ENCODE peak calls at places on chromosome 10, in five cellular contexts. O is spleen, B is K562, V is H1, W is ovary. K is an unnamed sample.

GRCh38 chr10:129768437-129769355 is 195.4 kb downstream of the EBF3 start:
- DNase-seq in O (peak), B (no peak), V (peak), W (no peak), K (no peak)

GRCh38 chr10:84574101-84574500 is 245.7 kb downstream of the CCSER2 start:
- DNase-seq in O (no peak), B (no peak), V (no peak), W (no peak), K (no peak)

GRCh38 chr10:110446954-110447608 is 50.6 kb upstream of the DUSP5 start:
- DNase-seq in O (peak), B (peak), V (no peak), W (no peak), K (no peak)

GRCh38 chr10:94878649-94879048 is 59.8 kb upstream of the CYP2C9 start:
- DNase-seq in O (no peak), B (no peak), V (no peak), W (no peak), K (no peak)

GRCh38 chr10:103545771-103546281 is 52.3 kb downstream of the NEURL1 start:
- DNase-seq in O (peak), B (no peak), V (no peak), W (no peak), K (no peak)

GRCh38 chr10:119849031-119849789 is 23.4 kb downstream of the MCMBP start:
- DNase-seq in O (no peak), B (no peak), V (no peak), W (no peak), K (no peak)

GRCh38 chr10:103241262-103242011 is 4.2 kb upstream of the RPEL1 start:
- DNase-seq in O (no peak), B (no peak), V (no peak), W (no peak), K (peak)

GRCh38 chr10:124646483-124647352 is 97.5 kb downstream of the FAM53B start:
- DNase-seq in O (peak), B (peak), V (no peak), W (peak), K (peak)

DNA sequence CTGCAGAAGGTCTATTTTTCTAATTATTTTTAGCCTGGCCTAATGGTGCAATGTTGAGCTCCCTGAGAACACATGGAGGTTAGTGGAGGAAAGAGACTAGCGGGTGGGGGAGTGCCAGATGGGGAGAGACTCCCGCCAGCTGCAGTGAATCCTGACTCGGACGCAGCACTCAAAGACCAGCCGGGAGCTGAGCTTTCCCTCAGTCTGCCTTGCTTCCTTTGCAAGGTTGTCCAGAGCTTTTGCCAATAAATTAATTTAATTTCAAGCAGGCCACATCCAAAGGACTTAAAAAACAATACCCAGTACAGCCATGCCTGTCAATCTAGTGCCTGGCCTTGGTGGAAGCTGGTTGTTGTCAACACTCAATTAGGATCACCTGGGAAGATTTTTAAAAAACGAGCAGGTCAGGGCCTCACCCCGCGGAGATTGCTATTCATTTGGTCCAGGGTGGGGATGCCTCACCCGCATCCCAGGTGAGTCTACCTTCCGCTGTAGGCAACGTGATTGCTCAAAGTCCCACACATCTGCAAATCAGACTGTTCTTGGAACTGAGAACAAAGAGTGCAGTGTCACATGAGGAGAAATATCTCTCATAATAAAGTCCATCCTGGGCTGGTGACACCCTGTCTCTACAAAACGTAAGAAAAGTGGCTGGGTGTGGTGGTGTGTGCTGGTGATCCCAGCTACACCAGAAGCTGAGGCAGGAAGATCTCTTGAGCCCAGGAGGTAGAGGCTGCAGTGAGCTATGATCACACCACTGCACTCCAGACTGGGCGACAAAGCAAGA is 4.0 kb downstream of the CLRN3 start:
- DNase-seq in O (no peak), B (no peak), V (no peak), W (no peak), K (no peak)
- TF ChIP-seq POLR2A in O (no peak), B (no peak), V (no peak), W (no peak), K (no peak)

GRCh38 chr10:29583674-29584073 is 51.1 kb downstream of the SVIL start:
- DNase-seq in O (no peak), B (no peak), V (no peak), W (no peak), K (no peak)

GRCh38 chr10:29586509-29586908 is 48.3 kb downstream of the SVIL start:
- DNase-seq in O (no peak), B (no peak), V (no peak), W (no peak), K (no peak)

GRCh38 chr10:29590598-29591415 is 44.0 kb downstream of the SVIL start:
- DNase-seq in O (no peak), B (peak), V (no peak), W (no peak), K (peak)

GRCh38 chr10:29584436-29584835 is 50.3 kb downstream of the SVIL start:
- DNase-seq in O (no peak), B (no peak), V (no peak), W (no peak), K (no peak)

GRCh38 chr10:29585488-29585976 is 49.2 kb downstream of the SVIL start:
- DNase-seq in O (no peak), B (no peak), V (no peak), W (no peak), K (no peak)
- TF ChIP-seq POLR2A in O (no peak), B (no peak), V (no peak), W (no peak), K (no peak)

GRCh38 chr10:96586419-96587254 is at the start of gene TM9SF3:
- DNase-seq in O (peak), B (peak), V (no peak), W (peak), K (peak)
- TF ChIP-seq POLR2A in O (no peak), B (peak), V (peak), W (peak), K (peak)

DNA sequence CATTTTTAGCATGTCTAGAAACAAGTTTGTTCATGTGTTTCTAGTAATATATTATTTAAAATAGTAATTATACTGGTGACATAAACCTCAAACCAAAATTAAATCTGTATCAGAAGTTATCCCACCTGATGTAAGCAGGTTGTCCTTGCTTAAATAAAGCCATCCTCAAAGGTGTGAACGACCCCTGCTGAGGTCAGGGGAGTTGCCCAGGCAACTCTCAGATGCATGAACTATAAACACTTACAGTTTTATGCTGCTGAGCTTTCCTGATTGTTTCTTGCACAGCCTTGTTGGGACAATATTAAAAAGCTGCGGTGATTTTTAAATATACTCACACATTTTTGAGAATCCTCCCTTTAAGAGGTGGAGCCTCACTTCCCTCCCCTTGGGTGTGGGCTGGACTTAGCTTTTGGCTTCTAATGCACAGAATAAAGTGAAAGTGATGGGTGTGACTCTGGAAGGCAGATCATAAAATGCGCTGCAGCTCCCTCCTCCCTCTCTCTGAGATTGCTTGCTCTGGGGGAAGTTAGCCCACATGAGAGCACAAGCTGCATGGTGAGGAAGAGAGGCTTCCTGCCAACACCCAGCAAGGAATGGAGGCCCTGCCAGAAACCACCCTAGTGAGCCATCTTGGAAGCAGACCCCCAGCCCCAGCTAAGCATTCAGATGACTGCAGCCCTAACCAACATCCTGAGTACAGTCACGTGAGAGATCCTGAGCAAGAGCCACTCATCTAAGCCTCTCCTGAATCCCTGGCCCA is 152.7 kb downstream of the SKIDA1 start:
- DNase-seq in O (no peak), B (peak), V (no peak), W (peak), K (peak)
- TF ChIP-seq POLR2A in O (no peak), B (no peak), V (no peak), W (no peak), K (no peak)

DNA sequence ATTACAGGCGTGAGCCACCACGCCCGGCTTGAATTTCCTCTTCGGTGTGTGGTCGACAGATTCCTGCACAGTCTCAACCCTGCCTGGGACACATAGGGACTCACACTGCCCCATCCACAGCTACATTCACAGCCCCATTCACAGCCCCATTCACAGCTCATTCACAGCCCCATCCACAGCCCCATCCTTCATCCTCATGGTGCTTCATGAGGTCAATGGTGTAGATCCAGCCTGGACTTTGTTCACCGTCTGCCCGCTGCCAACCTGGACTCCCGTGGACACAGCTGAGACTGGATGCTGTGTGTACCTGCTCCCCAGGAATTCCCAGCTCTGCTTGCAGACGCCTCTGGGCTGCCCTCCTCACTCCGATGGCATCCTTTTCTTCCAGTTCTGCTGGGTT is 5.2 kb downstream of the IDI2 start:
- DNase-seq in O (peak), B (no peak), V (no peak), W (no peak), K (no peak)
- TF ChIP-seq POLR2A in O (no peak), B (no peak), V (no peak), W (no peak), K (no peak)

GRCh38 chr10:12186324-12186723 is 9.4 kb downstream of the NUDT5 start:
- DNase-seq in O (no peak), B (no peak), V (no peak), W (no peak), K (no peak)
- TF ChIP-seq POLR2A in O (no peak), B (no peak), V (no peak), W (no peak), K (no peak)

GRCh38 chr10:27100800-27101347 is 580 bp upstream of the ANKRD26 start:
- DNase-seq in O (no peak), B (peak), V (no peak), W (no peak), K (no peak)

GRCh38 chr10:27099448-27099847 is 846 bp downstream of the ANKRD26 start:
- DNase-seq in O (no peak), B (peak), V (no peak), W (no peak), K (peak)

GRCh38 chr10:27104919-27105318 is 4.6 kb upstream of the ANKRD26 start:
- DNase-seq in O (no peak), B (no peak), V (no peak), W (no peak), K (no peak)

DNA sequence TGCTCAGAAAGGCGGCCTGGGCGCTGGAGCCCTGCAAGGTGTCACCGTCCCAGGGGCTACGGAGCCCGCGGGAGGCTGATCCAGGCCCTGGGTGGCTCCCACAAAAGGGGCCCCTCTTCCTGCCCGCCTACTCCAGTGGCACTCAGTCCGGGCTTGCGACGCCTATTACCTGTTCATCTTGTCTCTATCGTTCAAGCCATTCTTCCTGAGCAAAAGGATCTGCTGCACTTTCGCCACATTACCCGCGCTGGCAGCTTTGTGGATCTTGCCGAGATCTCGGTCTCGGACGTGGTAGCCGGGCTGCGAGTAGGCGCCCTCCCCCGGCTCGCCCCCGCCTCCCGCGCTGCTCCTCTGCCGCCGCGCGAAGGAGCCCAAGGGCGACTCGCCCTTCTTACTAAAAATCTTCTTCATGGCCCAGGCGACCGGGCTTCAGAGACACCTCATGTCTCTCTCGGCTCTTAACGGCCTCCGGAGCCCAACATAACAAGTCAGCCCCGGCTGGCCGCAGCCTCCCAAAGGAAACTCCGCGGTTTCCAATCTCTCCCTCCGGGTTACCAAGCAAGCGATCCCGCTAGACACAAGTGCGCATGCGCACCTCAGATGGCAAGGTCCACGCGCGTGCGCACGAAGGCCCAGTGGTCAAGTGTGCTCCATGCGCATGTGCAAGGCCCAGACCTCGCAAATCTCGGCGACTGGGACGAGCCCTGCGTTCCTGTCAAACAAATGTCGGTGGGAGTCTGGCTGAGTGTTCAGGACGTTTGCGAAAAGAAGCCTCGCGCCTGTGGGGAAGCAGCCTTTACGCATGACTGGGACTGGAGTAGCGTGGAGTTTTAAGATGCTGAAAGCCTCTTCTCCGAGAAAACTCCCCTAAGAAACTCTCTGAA is at the start of gene ANKRD26:
- DNase-seq in O (peak), B (peak), V (peak), W (peak), K (peak)
- TF ChIP-seq POLR2A in O (no peak), B (peak), V (peak), W (peak), K (peak)

GRCh38 chr10:29591416-29591968 is 43.3 kb downstream of the SVIL start:
- DNase-seq in O (no peak), B (no peak), V (no peak), W (no peak), K (no peak)

DNA sequence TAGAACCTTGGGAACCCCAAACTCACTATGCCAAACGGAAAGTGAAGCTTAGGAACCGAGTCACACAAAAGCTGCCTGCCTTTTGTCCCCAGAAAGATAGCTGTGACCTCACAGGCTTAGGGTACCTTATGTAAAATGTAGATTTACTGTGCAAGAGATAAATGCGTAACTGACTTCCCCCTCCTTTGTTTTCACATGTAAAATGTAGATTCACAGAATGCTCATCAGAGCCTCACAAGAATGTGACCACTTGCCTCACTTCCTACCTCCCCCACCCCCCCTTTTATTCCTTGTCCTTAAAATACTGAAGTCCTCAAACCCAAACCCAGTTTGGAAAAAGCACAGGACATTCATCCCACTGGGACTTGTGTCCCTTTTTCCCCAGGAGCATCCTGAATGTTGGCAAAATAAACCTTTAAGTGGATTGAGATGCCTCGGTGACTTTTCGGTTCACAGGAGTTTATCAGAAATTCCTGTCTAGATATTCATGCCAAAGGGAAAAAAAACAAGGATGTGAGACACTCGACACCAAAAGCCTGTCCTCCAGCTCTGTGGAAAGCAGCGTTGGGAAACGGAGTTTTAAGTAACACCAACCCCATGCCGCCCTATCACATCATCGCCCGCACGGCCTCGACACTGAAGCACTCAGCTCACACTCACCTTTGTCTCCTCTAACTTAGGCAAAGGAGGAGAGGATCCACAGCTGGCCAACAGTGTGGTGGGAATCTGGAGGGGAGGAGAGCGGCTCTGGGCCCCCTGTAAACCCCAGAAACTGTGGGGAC is 45.9 kb downstream of the SVIL start:
- DNase-seq in O (no peak), B (no peak), V (no peak), W (no peak), K (no peak)
- TF ChIP-seq POLR2A in O (no peak), B (no peak), V (no peak), W (no peak), K (no peak)

GRCh38 chr10:88582411-88582805 is 710 bp downstream of the RNLS start:
- DNase-seq in O (no peak), B (no peak), V (no peak), W (no peak), K (no peak)

GRCh38 chr10:88583584-88583957 is 453 bp upstream of the RNLS start:
- DNase-seq in O (no peak), B (no peak), V (no peak), W (no peak), K (no peak)

GRCh38 chr10:88586462-88586861 is at the start of gene LIPJ:
- DNase-seq in O (no peak), B (no peak), V (no peak), W (no peak), K (no peak)

DNA sequence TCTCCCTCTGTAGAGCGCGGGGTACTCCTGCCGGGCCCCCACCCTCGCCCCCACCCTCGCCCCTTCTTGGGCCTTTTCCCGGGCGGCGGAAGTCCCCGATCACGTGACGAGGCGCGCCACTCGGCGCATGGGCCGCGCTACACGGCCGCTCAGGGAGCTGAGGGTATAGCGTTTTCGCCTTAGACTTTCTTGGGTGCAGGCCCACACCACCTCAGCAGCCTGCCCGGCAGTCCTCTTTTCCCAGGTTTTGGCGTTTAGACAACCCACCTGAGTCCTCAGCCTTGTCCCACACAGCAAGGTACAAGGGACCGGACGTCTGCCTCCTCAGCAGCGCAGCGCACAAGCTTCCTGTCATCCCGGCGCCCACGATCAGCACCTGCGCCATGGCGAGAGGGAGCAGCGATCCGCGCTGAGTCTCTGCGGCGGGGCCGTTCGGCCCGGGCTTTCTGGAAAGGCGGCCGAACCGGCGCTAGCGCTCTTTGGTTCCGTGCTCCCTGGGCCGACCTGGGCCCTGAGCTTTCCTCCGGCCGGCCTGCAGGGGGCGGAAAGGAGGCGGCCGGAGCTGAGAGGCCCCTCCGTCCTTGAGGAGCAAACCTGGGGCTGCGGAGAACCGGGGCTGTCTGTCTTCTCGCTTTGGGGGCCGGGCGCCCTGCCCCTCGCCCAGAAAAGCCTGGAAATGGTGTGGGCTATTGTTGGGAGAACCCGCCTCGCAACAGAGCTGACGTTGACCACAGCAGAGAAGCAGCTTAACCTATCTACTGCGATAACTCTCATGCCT is at the start of gene RNLS:
- DNase-seq in O (peak), B (peak), V (peak), W (peak), K (peak)
- TF ChIP-seq POLR2A in O (no peak), B (no peak), V (peak), W (peak), K (peak)

K was measured in erythroblast.